ENCODE peak calls at places on chromosomes 1 and 21, in nine cellular contexts. P is pons; F is NCI-H524; B is tibial artery; O is HT1080; K is RPMI7951; T is HS-5; G is NCI-H345; V is stimulated activated CD4-positive, alpha-beta T cell treated with anti-CD3 and anti-CD28 coated beads, Interleukin-12 subunit alpha, Interleukin-12 subunit beta, amount 100 ng/mL, for 48 hours. S is an unnamed sample.

GRCh38 chr1:108082741-108083562 is 117.2 kb downstream of the SLC25A24 start:
- DNase-seq in O (peak), V (no peak), B (no peak), K (no peak), F (no peak), T (no peak), P (no peak), G (no peak), S (no peak)

GRCh38 chr1:24556414-24556795 is 518 bp downstream of the NCMAP start:
- DNase-seq in B (no peak), P (no peak), F (no peak), O (no peak), K (no peak), T (no peak), V (no peak), G (no peak), S (no peak)

GRCh38 chr1:202304370-202304769 is 37.4 kb downstream of the UBE2T start:
- DNase-seq in P (peak), G (no peak), O (no peak), V (no peak), F (no peak), K (no peak), B (peak), T (no peak), S (no peak)

GRCh38 chr1:16233431-16233830 is 3.6 kb downstream of the CPLANE2 start:
- DNase-seq in F (no peak), V (no peak), O (no peak), B (no peak), P (no peak), G (no peak), K (no peak), T (no peak), S (no peak)

GRCh38 chr1:144551543-144552424 is 40.9 kb upstream of the PPIAL4F start:
- DNase-seq in G (peak), K (peak), P (peak), B (peak), F (no peak), T (peak), V (peak), O (peak), S (peak)

GRCh38 chr1:14826172-14826636 is 227.7 kb downstream of the KAZN start:
- DNase-seq in F (no peak), G (no peak), K (peak), B (peak), T (peak), O (peak), V (no peak), P (no peak), S (no peak)

GRCh38 chr1:97553975-97554374 is 366.9 kb downstream of the DPYD start:
- DNase-seq in B (no peak), K (no peak), P (no peak), T (no peak), O (no peak), V (no peak), G (no peak), F (no peak), S (no peak)

GRCh38 chr21:25670726-25671125 is 31.7 kb downstream of the JAM2 start:
- DNase-seq in K (peak), O (no peak), B (no peak), T (peak), F (no peak), P (no peak), V (no peak), G (no peak), S (no peak)

GRCh38 chr1:17606826-17607440 is 67.4 kb downstream of the ARHGEF10L start:
- DNase-seq in P (peak), G (peak), F (no peak), B (peak), V (peak), T (no peak), K (peak), O (peak), S (peak)

GRCh38 chr1:230102472-230102871 is 35.4 kb downstream of the GALNT2 start:
- DNase-seq in G (no peak), F (no peak), B (no peak), K (no peak), T (no peak), P (no peak), O (no peak), V (no peak), S (no peak)

GRCh38 chr1:229203030-229203751 is 67.7 kb upstream of the RAB4A start:
- DNase-seq in K (peak), P (no peak), G (no peak), B (no peak), V (no peak), O (no peak), F (no peak), T (no peak), S (no peak)

GRCh38 chr1:26961826-26962225 is 1.6 kb upstream of the KDF1 start:
- DNase-seq in K (peak), G (no peak), T (peak), B (no peak), F (no peak), V (no peak), O (peak), P (no peak), S (no peak)

GRCh38 chr1:68178821-68179490 is 53.4 kb downstream of the WLS start:
- DNase-seq in B (no peak), F (no peak), O (peak), V (no peak), T (no peak), G (no peak), P (no peak), K (peak), S (no peak)

GRCh38 chr1:40072142-40072541 is 24.9 kb downstream of the PPT1 start:
- DNase-seq in V (no peak), B (no peak), P (no peak), K (no peak), F (no peak), T (no peak), G (no peak), O (no peak), S (no peak)

GRCh38 chr1:6207075-6207885 is 1.4 kb downstream of the RNF207 start:
- DNase-seq in F (no peak), P (no peak), V (no peak), G (no peak), O (no peak), T (no peak), K (no peak), B (no peak), S (no peak)

GRCh38 chr1:240399381-240399780 is 212.6 kb downstream of the GREM2 start:
- DNase-seq in O (peak), K (peak), F (no peak), T (no peak), B (no peak), V (no peak), P (no peak), G (no peak), S (no peak)

GRCh38 chr1:219927956-219928790 is at the start of gene SLC30A10:
- DNase-seq in T (no peak), F (peak), K (no peak), B (no peak), P (no peak), V (no peak), G (peak), O (no peak), S (no peak)

GRCh38 chr1:242842094-242842493 is 317.6 kb upstream of the PLD5 start:
- DNase-seq in G (no peak), K (no peak), T (no peak), F (peak), B (no peak), O (no peak), V (no peak), P (no peak), S (no peak)

S was measured in gastrocnemius medialis.